ENCODE peak calls at places on chromosomes 5 and 9, in six cellular contexts. S is immature natural killer cell, B is EL, E is fibroblast of gingiva, C is nephron progenitor cell, X is mammary epithelial cell. G is an unnamed sample.

GRCh38 chr5:117143381-117143780 is 568.8 kb upstream of the SEMA6A start:
- DNase-seq in B (peak), S (no peak), E (no peak), C (no peak), X (no peak), G (no peak)

GRCh38 chr5:84028093-84028492 is 307.4 kb upstream of the HAPLN1 start:
- DNase-seq in C (no peak), E (peak), S (no peak), B (peak), X (no peak), G (peak)

GRCh38 chr9:38432922-38433510 is 8.8 kb upstream of the IGFBPL1 start:
- DNase-seq in E (peak), B (peak), S (no peak), X (peak), C (no peak), G (peak)

GRCh38 chr9:114957558-114957957 is 27.2 kb upstream of the TNFSF8 start:
- DNase-seq in C (no peak), X (no peak), S (no peak), E (no peak), B (no peak), G (no peak)

GRCh38 chr5:170216262-170216864 is 16.4 kb upstream of the C5orf58 start:
- DNase-seq in X (peak), B (peak), S (no peak), E (peak), C (peak), G (peak)

GRCh38 chr5:112018846-112019245 is 261.9 kb upstream of the NREP start:
- DNase-seq in S (no peak), C (no peak), B (no peak), E (no peak), X (no peak), G (no peak)

GRCh38 chr5:148805323-148806290 is 20.8 kb upstream of the ADRB2 start:
- DNase-seq in C (peak), B (peak), E (no peak), S (no peak), X (peak), G (no peak)

GRCh38 chr5:395156-395920 is 47.6 kb upstream of the EXOC3 start:
- DNase-seq in C (no peak), E (peak), B (peak), S (no peak), X (no peak), G (peak)

GRCh38 chr5:141878186-141878770 is at the start of gene PCDH1:
- DNase-seq in B (peak), S (peak), X (peak), E (peak), C (peak), G (no peak)

G was measured in HCEC 1CT.